ENCODE peak calls at places on chromosomes 2 and 18, in seven cellular contexts. One of them, this sample, is unnamed.

GRCh38 chr18:62720048-62720447 is 4.7 kb downstream of the PHLPP1 start:
- DNase-seq in NCI-H2107: no peak
- DNase-seq in Kasumi-1: peak; percentile 27
- DNase-seq in T-helper 1 cell: no peak
- DNase-seq in activated T-helper 9 cell treated with anti-CD3 and anti-CD28 coated beads, Interleukin-2, amount 50 U/mL, for 16 hours: no peak
- DNase-seq in hypothalamus: no peak
- DNase-seq in frontal cortex: no peak
- DNase-seq in this sample: no peak

GRCh38 chr2:136301012-136301411 is 183.1 kb upstream of the CXCR4 start:
- DNase-seq in hypothalamus: no peak
- DNase-seq in frontal cortex: no peak
- DNase-seq in activated T-helper 9 cell treated with anti-CD3 and anti-CD28 coated beads, Interleukin-2, amount 50 U/mL, for 16 hours: no peak
- DNase-seq in Kasumi-1: no peak
- DNase-seq in T-helper 1 cell: no peak
- DNase-seq in NCI-H2107: no peak
- DNase-seq in this sample: no peak

GRCh38 chr2:215441560-215442391 is 5.9 kb upstream of the FN1 start:
- DNase-seq in Kasumi-1: no peak
- DNase-seq in activated T-helper 9 cell treated with anti-CD3 and anti-CD28 coated beads, Interleukin-2, amount 50 U/mL, for 16 hours: no peak
- DNase-seq in frontal cortex: no peak
- DNase-seq in T-helper 1 cell: no peak
- DNase-seq in NCI-H2107: no peak
- DNase-seq in hypothalamus: no peak
- DNase-seq in this sample: no peak

GRCh38 chr2:42339191-42339912 is 21.7 kb downstream of the COX7A2L start:
- DNase-seq in frontal cortex: no peak
- DNase-seq in NCI-H2107: no peak
- DNase-seq in T-helper 1 cell: no peak
- DNase-seq in hypothalamus: no peak
- DNase-seq in activated T-helper 9 cell treated with anti-CD3 and anti-CD28 coated beads, Interleukin-2, amount 50 U/mL, for 16 hours: no peak
- DNase-seq in Kasumi-1: no peak
- DNase-seq in this sample: no peak

GRCh38 chr2:179268277-179268935 is 3.8 kb upstream of the SESTD1 start:
- DNase-seq in NCI-H2107: no peak
- DNase-seq in hypothalamus: no peak
- DNase-seq in frontal cortex: no peak
- DNase-seq in activated T-helper 9 cell treated with anti-CD3 and anti-CD28 coated beads, Interleukin-2, amount 50 U/mL, for 16 hours: no peak
- DNase-seq in T-helper 1 cell: no peak
- DNase-seq in Kasumi-1: peak; percentile 29
- DNase-seq in this sample: no peak

GRCh38 chr2:143415571-143415970 is 286.4 kb downstream of the ARHGAP15 start:
- DNase-seq in hypothalamus: no peak
- DNase-seq in frontal cortex: no peak
- DNase-seq in T-helper 1 cell: no peak
- DNase-seq in Kasumi-1: no peak
- DNase-seq in activated T-helper 9 cell treated with anti-CD3 and anti-CD28 coated beads, Interleukin-2, amount 50 U/mL, for 16 hours: no peak
- DNase-seq in NCI-H2107: no peak
- DNase-seq in this sample: no peak

GRCh38 chr2:79941172-79941571 is 363.4 kb downstream of the LRRTM1 start:
- DNase-seq in activated T-helper 9 cell treated with anti-CD3 and anti-CD28 coated beads, Interleukin-2, amount 50 U/mL, for 16 hours: no peak
- DNase-seq in hypothalamus: no peak
- DNase-seq in NCI-H2107: no peak
- DNase-seq in frontal cortex: no peak
- DNase-seq in Kasumi-1: no peak
- DNase-seq in T-helper 1 cell: no peak
- DNase-seq in this sample: no peak

GRCh38 chr2:163877316-163877715 is 141.5 kb upstream of the FIGN start:
- DNase-seq in NCI-H2107: no peak
- DNase-seq in T-helper 1 cell: no peak
- DNase-seq in Kasumi-1: no peak
- DNase-seq in hypothalamus: no peak
- DNase-seq in frontal cortex: no peak
- DNase-seq in activated T-helper 9 cell treated with anti-CD3 and anti-CD28 coated beads, Interleukin-2, amount 50 U/mL, for 16 hours: no peak
- DNase-seq in this sample: no peak

GRCh38 chr2:100921685-100922161 is 80.4 kb upstream of the RPL31 start:
- DNase-seq in hypothalamus: no peak
- DNase-seq in NCI-H2107: no peak
- DNase-seq in Kasumi-1: no peak
- DNase-seq in T-helper 1 cell: no peak
- DNase-seq in activated T-helper 9 cell treated with anti-CD3 and anti-CD28 coated beads, Interleukin-2, amount 50 U/mL, for 16 hours: no peak
- DNase-seq in frontal cortex: no peak
- DNase-seq in this sample: no peak

GRCh38 chr2:234252766-234253165 is 202.3 kb downstream of the SPP2 start:
- DNase-seq in NCI-H2107: no peak
- DNase-seq in frontal cortex: no peak
- DNase-seq in hypothalamus: no peak
- DNase-seq in activated T-helper 9 cell treated with anti-CD3 and anti-CD28 coated beads, Interleukin-2, amount 50 U/mL, for 16 hours: no peak
- DNase-seq in Kasumi-1: no peak
- DNase-seq in T-helper 1 cell: no peak
- DNase-seq in this sample: no peak

GRCh38 chr2:28152585-28153284 is 239.9 kb upstream of the FOSL2 start:
- DNase-seq in NCI-H2107: no peak
- DNase-seq in hypothalamus: no peak
- DNase-seq in Kasumi-1: no peak
- DNase-seq in activated T-helper 9 cell treated with anti-CD3 and anti-CD28 coated beads, Interleukin-2, amount 50 U/mL, for 16 hours: no peak
- DNase-seq in frontal cortex: no peak
- DNase-seq in T-helper 1 cell: no peak
- DNase-seq in this sample: no peak

GRCh38 chr18:80200171-80200931 is 47.0 kb downstream of the PARD6G start:
- DNase-seq in frontal cortex: no peak
- DNase-seq in hypothalamus: no peak
- DNase-seq in activated T-helper 9 cell treated with anti-CD3 and anti-CD28 coated beads, Interleukin-2, amount 50 U/mL, for 16 hours: no peak
- DNase-seq in NCI-H2107: no peak
- DNase-seq in Kasumi-1: no peak
- DNase-seq in T-helper 1 cell: no peak
- DNase-seq in this sample: no peak

GRCh38 chr2:17757321-17757720 is 3.4 kb downstream of the GEN1 start:
- DNase-seq in activated T-helper 9 cell treated with anti-CD3 and anti-CD28 coated beads, Interleukin-2, amount 50 U/mL, for 16 hours: no peak
- DNase-seq in frontal cortex: no peak
- DNase-seq in T-helper 1 cell: no peak
- DNase-seq in Kasumi-1: no peak
- DNase-seq in NCI-H2107: no peak
- DNase-seq in hypothalamus: no peak
- DNase-seq in this sample: no peak

GRCh38 chr2:191719261-191719660 is 41.3 kb downstream of the NABP1 start:
- DNase-seq in hypothalamus: no peak
- DNase-seq in activated T-helper 9 cell treated with anti-CD3 and anti-CD28 coated beads, Interleukin-2, amount 50 U/mL, for 16 hours: no peak
- DNase-seq in T-helper 1 cell: no peak
- DNase-seq in Kasumi-1: no peak
- DNase-seq in NCI-H2107: no peak
- DNase-seq in frontal cortex: no peak
- DNase-seq in this sample: no peak

GRCh38 chr2:133504566-133505505 is 63.4 kb downstream of the NCKAP5 start:
- DNase-seq in activated T-helper 9 cell treated with anti-CD3 and anti-CD28 coated beads, Interleukin-2, amount 50 U/mL, for 16 hours: no peak
- DNase-seq in Kasumi-1: no peak
- DNase-seq in hypothalamus: peak; percentile 41
- DNase-seq in frontal cortex: no peak
- DNase-seq in NCI-H2107: no peak
- DNase-seq in T-helper 1 cell: no peak
- DNase-seq in this sample: no peak

GRCh38 chr2:197092431-197092830 is 165.9 kb upstream of the PGAP1 start:
- DNase-seq in activated T-helper 9 cell treated with anti-CD3 and anti-CD28 coated beads, Interleukin-2, amount 50 U/mL, for 16 hours: no peak
- DNase-seq in hypothalamus: no peak
- DNase-seq in frontal cortex: no peak
- DNase-seq in NCI-H2107: no peak
- DNase-seq in Kasumi-1: no peak
- DNase-seq in T-helper 1 cell: no peak
- DNase-seq in this sample: no peak

GRCh38 chr2:7845332-7845731 is 836.5 kb upstream of the ID2 start:
- DNase-seq in frontal cortex: no peak
- DNase-seq in Kasumi-1: no peak
- DNase-seq in activated T-helper 9 cell treated with anti-CD3 and anti-CD28 coated beads, Interleukin-2, amount 50 U/mL, for 16 hours: no peak
- DNase-seq in T-helper 1 cell: no peak
- DNase-seq in hypothalamus: no peak
- DNase-seq in NCI-H2107: no peak
- DNase-seq in this sample: no peak

GRCh38 chr2:71101656-71102055 is 28.4 kb downstream of the MCEE start:
- DNase-seq in hypothalamus: no peak
- DNase-seq in activated T-helper 9 cell treated with anti-CD3 and anti-CD28 coated beads, Interleukin-2, amount 50 U/mL, for 16 hours: no peak
- DNase-seq in Kasumi-1: no peak
- DNase-seq in NCI-H2107: no peak
- DNase-seq in T-helper 1 cell: no peak
- DNase-seq in frontal cortex: no peak
- DNase-seq in this sample: no peak

GRCh38 chr2:224847961-224848850 is 132.0 kb upstream of the CCDC195 start:
- DNase-seq in T-helper 1 cell: no peak
- DNase-seq in hypothalamus: no peak
- DNase-seq in NCI-H2107: no peak
- DNase-seq in Kasumi-1: no peak
- DNase-seq in frontal cortex: no peak
- DNase-seq in activated T-helper 9 cell treated with anti-CD3 and anti-CD28 coated beads, Interleukin-2, amount 50 U/mL, for 16 hours: no peak
- DNase-seq in this sample: no peak

GRCh38 chr2:240348522-240348921 is 86.9 kb upstream of the GPC1 start:
- DNase-seq in NCI-H2107: no peak
- DNase-seq in T-helper 1 cell: no peak
- DNase-seq in activated T-helper 9 cell treated with anti-CD3 and anti-CD28 coated beads, Interleukin-2, amount 50 U/mL, for 16 hours: no peak
- DNase-seq in frontal cortex: no peak
- DNase-seq in hypothalamus: no peak
- DNase-seq in Kasumi-1: no peak
- DNase-seq in this sample: no peak

GRCh38 chr2:1707771-1708351 is 36.5 kb downstream of the PXDN start:
- DNase-seq in hypothalamus: no peak
- DNase-seq in NCI-H2107: no peak
- DNase-seq in T-helper 1 cell: no peak
- DNase-seq in activated T-helper 9 cell treated with anti-CD3 and anti-CD28 coated beads, Interleukin-2, amount 50 U/mL, for 16 hours: no peak
- DNase-seq in Kasumi-1: peak; percentile 58
- DNase-seq in frontal cortex: no peak
- DNase-seq in this sample: no peak

GRCh38 chr2:27320958-27321543 is 1.8 kb downstream of the MPV17 start:
- DNase-seq in Kasumi-1: peak; percentile 8
- DNase-seq in activated T-helper 9 cell treated with anti-CD3 and anti-CD28 coated beads, Interleukin-2, amount 50 U/mL, for 16 hours: no peak
- DNase-seq in T-helper 1 cell: no peak
- DNase-seq in NCI-H2107: no peak
- DNase-seq in frontal cortex: no peak
- DNase-seq in hypothalamus: no peak
- DNase-seq in this sample: no peak

GRCh38 chr2:218421027-218421426 is 2.1 kb downstream of the VIL1 start:
- DNase-seq in activated T-helper 9 cell treated with anti-CD3 and anti-CD28 coated beads, Interleukin-2, amount 50 U/mL, for 16 hours: no peak
- DNase-seq in frontal cortex: no peak
- DNase-seq in hypothalamus: no peak
- DNase-seq in T-helper 1 cell: no peak
- DNase-seq in Kasumi-1: no peak
- DNase-seq in NCI-H2107: no peak
- DNase-seq in this sample: no peak

GRCh38 chr2:73588177-73588576 is 54.0 kb downstream of the NAT8 start:
- DNase-seq in hypothalamus: no peak
- DNase-seq in activated T-helper 9 cell treated with anti-CD3 and anti-CD28 coated beads, Interleukin-2, amount 50 U/mL, for 16 hours: no peak
- DNase-seq in Kasumi-1: no peak
- DNase-seq in T-helper 1 cell: no peak
- DNase-seq in frontal cortex: no peak
- DNase-seq in NCI-H2107: no peak
- DNase-seq in this sample: no peak

GRCh38 chr18:74529811-74530583 is 4.3 kb upstream of the CNDP1 start:
- DNase-seq in NCI-H2107: no peak
- DNase-seq in frontal cortex: no peak
- DNase-seq in T-helper 1 cell: no peak
- DNase-seq in Kasumi-1: no peak
- DNase-seq in hypothalamus: no peak
- DNase-seq in activated T-helper 9 cell treated with anti-CD3 and anti-CD28 coated beads, Interleukin-2, amount 50 U/mL, for 16 hours: no peak
- DNase-seq in this sample: no peak